ENCODE peak calls at places on chromosomes 4 and X, in six cellular contexts. C is type B pancreatic cell, H is NB4, Z is progenitor cell of endocrine pancreas, U is GM20000, G is epithelial cell of esophagus. Y is an unnamed sample.

GRCh38 chr4:150039790-150040189 is 38.5 kb upstream of the DCLK2 start:
- DNase-seq in C (no peak), H (no peak), Z (no peak), U (no peak), G (no peak), Y (no peak)

GRCh38 chr4:151692821-151693504 is 67.8 kb downstream of the GATB start:
- DNase-seq in C (no peak), H (no peak), Z (no peak), U (no peak), G (no peak), Y (no peak)

GRCh38 chr4:89324671-89325070 is 17.1 kb upstream of the GPRIN3 start:
- DNase-seq in C (no peak), H (peak), Z (no peak), U (peak), G (no peak), Y (peak)

GRCh38 chr4:15893967-15894366 is 44.6 kb downstream of the FGFBP1 start:
- DNase-seq in C (no peak), H (no peak), Z (no peak), U (no peak), G (peak), Y (no peak)

GRCh38 chr4:3389186-3389878 is 52.4 kb upstream of the HGFAC start:
- DNase-seq in C (no peak), H (no peak), Z (no peak), U (no peak), G (no peak), Y (no peak)

GRCh38 chr4:155512069-155512468 is 135.3 kb upstream of the MAP9 start:
- DNase-seq in C (no peak), H (no peak), Z (no peak), U (no peak), G (no peak), Y (no peak)

GRCh38 chrX:123860506-123860840 is 620 bp downstream of the XIAP start:
- DNase-seq in C (no peak), H (peak), Z (no peak), U (peak), G (no peak), Y (no peak)

GRCh38 chrX:48833531-48834138 is 1.8 kb downstream of the PCSK1N start:
- DNase-seq in C (no peak), H (peak), Z (no peak), U (peak), G (no peak), Y (peak)

GRCh38 chrX:134692990-134693389 is 34.7 kb upstream of the PLAC1 start:
- DNase-seq in C (no peak), H (no peak), Z (no peak), U (no peak), G (peak), Y (no peak)

GRCh38 chrX:142156567-142156966 is 48.5 kb downstream of the MAGEC2 start:
- DNase-seq in C (no peak), H (no peak), Z (no peak), U (no peak), G (no peak), Y (no peak)

GRCh38 chr4:28278676-28279075 is 1418.0 kb downstream of the STIM2 start:
- DNase-seq in C (no peak), H (no peak), Z (no peak), U (no peak), G (peak), Y (no peak)

GRCh38 chrX:100750901-100751300 is 19.0 kb upstream of the SYTL4 start:
- DNase-seq in C (no peak), H (no peak), Z (no peak), U (no peak), G (no peak), Y (no peak)

GRCh38 chrX:74458738-74459137 is 37.4 kb downstream of the SLC16A2 start:
- DNase-seq in C (no peak), H (peak), Z (no peak), U (no peak), G (peak), Y (no peak)

GRCh38 chrX:104166735-104167436 is 633 bp downstream of the FAM199X start:
- DNase-seq in C (no peak), H (no peak), Z (no peak), U (no peak), G (no peak), Y (no peak)

GRCh38 chr4:7398104-7398423 is 36.7 kb downstream of the PSAPL1 start:
- DNase-seq in C (peak), H (no peak), Z (no peak), U (no peak), G (peak), Y (no peak)
- TF ChIP-seq CTCF in C (no peak), H (no peak), Z (no peak), U (no peak), G (no peak), Y (no peak)

DNA sequence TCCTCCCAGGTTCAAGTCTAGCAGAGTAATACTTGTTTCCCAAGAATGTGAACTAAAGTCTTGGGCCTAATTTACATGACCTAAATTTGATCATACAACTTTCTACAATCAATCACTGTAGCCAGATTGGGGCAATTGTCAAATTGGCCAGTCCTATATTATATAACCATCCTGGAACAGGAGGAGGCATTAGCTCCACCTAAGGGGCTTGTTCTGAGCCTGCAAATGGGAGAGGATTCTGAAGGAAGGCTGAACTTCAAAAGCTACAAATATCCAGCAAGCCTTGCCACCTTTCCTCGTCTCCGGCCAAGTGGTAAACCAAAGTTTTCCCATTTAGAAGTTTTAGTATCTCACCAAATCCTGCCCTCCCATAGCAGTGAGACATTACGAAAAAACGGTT is 1289.6 kb upstream of the TENM3 start:
- DNase-seq in C (no peak), H (peak), Z (no peak), U (no peak), G (peak), Y (no peak)
- TF ChIP-seq CTCF in C (no peak), H (no peak), Z (peak), U (no peak), G (peak), Y (no peak)

GRCh38 chr4:123352240-123352945 is 44.2 kb upstream of the SPRY1 start:
- DNase-seq in C (no peak), H (no peak), Z (no peak), U (no peak), G (peak), Y (no peak)

GRCh38 chr4:123349401-123350190 is 47.0 kb upstream of the SPRY1 start:
- DNase-seq in C (no peak), H (no peak), Z (no peak), U (no peak), G (no peak), Y (no peak)

GRCh38 chr4:123350726-123351125 is 45.9 kb upstream of the SPRY1 start:
- DNase-seq in C (no peak), H (no peak), Z (no peak), U (no peak), G (no peak), Y (no peak)

GRCh38 chr4:123351713-123352112 is 44.9 kb upstream of the SPRY1 start:
- DNase-seq in C (no peak), H (no peak), Z (peak), U (no peak), G (no peak), Y (no peak)

GRCh38 chr4:123350191-123350544 is 46.4 kb upstream of the SPRY1 start:
- DNase-seq in C (no peak), H (peak), Z (no peak), U (no peak), G (peak), Y (no peak)
- TF ChIP-seq CTCF in C (no peak), H (no peak), Z (peak), U (no peak), G (peak), Y (no peak)

GRCh38 chrX:44996282-44996681 is 123.3 kb downstream of the KDM6A start:
- DNase-seq in C (no peak), H (no peak), Z (no peak), U (peak), G (no peak), Y (no peak)
- TF ChIP-seq CTCF in C (no peak), H (no peak), Z (no peak), U (no peak), G (no peak), Y (no peak)

DNA sequence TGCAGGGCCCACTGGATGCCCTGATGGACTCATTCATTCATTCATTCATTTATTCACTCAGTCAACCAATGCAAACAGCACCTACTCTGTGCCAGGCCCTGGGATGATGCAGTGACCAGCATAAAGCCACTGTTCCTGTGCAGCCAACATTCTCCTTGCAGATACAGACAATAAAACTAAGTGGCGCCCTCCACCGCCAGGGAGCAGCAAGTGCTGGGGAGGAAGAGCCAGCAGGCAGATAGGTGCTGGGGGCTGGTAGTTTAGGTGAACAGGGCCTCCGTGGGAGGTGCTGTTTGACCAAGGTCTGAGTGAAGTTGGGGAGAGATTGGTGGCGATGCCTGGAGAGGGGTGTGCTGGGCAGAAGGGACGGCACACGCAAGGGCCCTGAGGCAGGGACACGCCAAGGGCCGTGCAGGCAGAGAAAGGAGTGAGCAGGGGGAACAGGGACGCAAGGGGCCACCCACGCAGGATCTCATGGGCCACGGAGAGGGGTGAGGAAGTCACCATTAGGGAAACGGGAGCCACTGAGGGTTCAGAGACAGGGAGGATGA is 65.5 kb downstream of the WFS1 start:
- DNase-seq in C (no peak), H (no peak), Z (no peak), U (no peak), G (no peak), Y (no peak)
- TF ChIP-seq CTCF in C (no peak), H (no peak), Z (no peak), U (no peak), G (no peak), Y (no peak)

GRCh38 chrX:37075892-37076595 is 67.9 kb downstream of the FAM47C start:
- DNase-seq in C (no peak), H (no peak), Z (no peak), U (no peak), G (no peak), Y (no peak)

GRCh38 chrX:37076983-37077382 is 68.8 kb downstream of the FAM47C start:
- DNase-seq in C (no peak), H (no peak), Z (no peak), U (no peak), G (no peak), Y (no peak)

GRCh38 chrX:37078434-37078703 is 70.2 kb downstream of the FAM47C start:
- DNase-seq in C (no peak), H (no peak), Z (no peak), U (no peak), G (no peak), Y (no peak)

GRCh38 chrX:37077646-37078433 is 69.7 kb downstream of the FAM47C start:
- DNase-seq in C (no peak), H (no peak), Z (no peak), U (no peak), G (no peak), Y (no peak)
- TF ChIP-seq CTCF in C (no peak), H (no peak), Z (no peak), U (no peak), G (no peak), Y (no peak)

GRCh38 chrX:53290441-53291041 is 9.2 kb upstream of the IQSEC2 start:
- DNase-seq in C (no peak), H (no peak), Z (no peak), U (no peak), G (no peak), Y (no peak)

GRCh38 chrX:53291596-53291995 is 10.2 kb upstream of the IQSEC2 start:
- DNase-seq in C (no peak), H (no peak), Z (no peak), U (no peak), G (no peak), Y (no peak)

GRCh38 chrX:53288173-53288572 is 6.8 kb upstream of the IQSEC2 start:
- DNase-seq in C (no peak), H (peak), Z (no peak), U (no peak), G (no peak), Y (no peak)

DNA sequence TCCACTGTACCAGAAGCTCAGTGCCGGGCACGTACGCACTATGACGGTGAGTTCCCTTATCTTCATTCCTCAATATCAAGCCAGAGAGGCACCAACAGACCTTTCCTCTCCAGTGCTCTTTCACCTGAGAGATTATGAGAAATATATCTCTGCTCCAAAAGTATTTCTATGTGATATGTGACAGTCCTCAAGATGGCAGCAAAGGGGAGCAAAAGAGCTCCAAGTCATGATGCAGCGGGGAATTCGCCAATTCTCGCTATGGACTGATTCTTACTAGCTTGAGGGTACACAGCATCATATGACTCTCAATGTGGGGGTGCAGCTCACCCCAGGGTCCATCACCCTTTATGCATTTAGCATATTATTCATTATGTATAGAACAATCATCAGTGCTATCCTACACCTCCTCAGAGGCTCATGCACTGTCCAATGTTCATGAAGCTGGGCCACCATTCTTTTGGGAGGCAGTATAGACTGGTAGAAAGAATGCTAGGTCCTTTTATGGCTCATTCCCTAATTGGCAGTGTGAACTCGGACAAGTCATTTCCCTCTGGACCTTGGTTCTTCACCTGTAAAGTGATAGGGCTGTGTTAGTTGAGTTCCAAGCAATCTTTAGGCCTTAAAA is 12.8 kb upstream of the IQSEC2 start:
- DNase-seq in C (no peak), H (peak), Z (no peak), U (no peak), G (peak), Y (no peak)
- TF ChIP-seq CTCF in C (peak), H (peak), Z (no peak), U (no peak), G (no peak), Y (peak)

GRCh38 chr4:134906404-134907023 is 704.9 kb upstream of the PABPC4L start:
- DNase-seq in C (no peak), H (peak), Z (no peak), U (no peak), G (peak), Y (no peak)
- TF ChIP-seq CTCF in C (peak), H (no peak), Z (peak), U (no peak), G (peak), Y (no peak)

GRCh38 chr4:163679189-163679588 is 184.7 kb downstream of the TMA16 start:
- DNase-seq in C (no peak), H (peak), Z (no peak), U (peak), G (peak), Y (peak)

GRCh38 chr4:163680390-163681098 is 186.1 kb downstream of the TMA16 start:
- DNase-seq in C (no peak), H (no peak), Z (no peak), U (no peak), G (no peak), Y (no peak)

GRCh38 chr4:163681208-163681821 is 186.8 kb downstream of the TMA16 start:
- DNase-seq in C (no peak), H (peak), Z (no peak), U (peak), G (peak), Y (peak)
- TF ChIP-seq CTCF in C (peak), H (peak), Z (peak), U (peak), G (peak), Y (peak)

Y was measured in GM13976.